ENCODE peak calls at places on chromosomes 12 and 14, in ten cellular contexts. One of them, this sample, is unnamed.

GRCh38 chr14:105116451-105117256 is 51.4 kb upstream of the GPR132 start:
- DNase-seq in fibroblast of the aortic adventitia: no peak
- DNase-seq in tibial artery: no peak
- DNase-seq in AG09319: no peak
- DNase-seq in A549: no peak
- DNase-seq in fibroblast of lung: no peak
- DNase-seq in ovary: no peak
- DNase-seq in heart left ventricle: peak; percentile 5
- DNase-seq in WTC11: no peak
- DNase-seq in GM10248: no peak
- DNase-seq in this sample: no peak

GRCh38 chr12:6639151-6639773 is 3.5 kb upstream of the LPAR5 start:
- DNase-seq in heart left ventricle: no peak
- DNase-seq in WTC11: no peak
- DNase-seq in ovary: no peak
- DNase-seq in tibial artery: no peak
- DNase-seq in AG09319: no peak
- DNase-seq in fibroblast of the aortic adventitia: no peak
- DNase-seq in GM10248: no peak
- DNase-seq in A549: no peak
- DNase-seq in fibroblast of lung: no peak
- DNase-seq in this sample: no peak

GRCh38 chr12:48135027-48135426 is 15.9 kb downstream of the PFKM start:
- DNase-seq in tibial artery: no peak
- DNase-seq in A549: no peak
- DNase-seq in WTC11: no peak
- DNase-seq in ovary: no peak
- DNase-seq in heart left ventricle: no peak
- DNase-seq in GM10248: no peak
- DNase-seq in fibroblast of lung: no peak
- DNase-seq in AG09319: no peak
- DNase-seq in fibroblast of the aortic adventitia: no peak
- DNase-seq in this sample: no peak

GRCh38 chr12:19382111-19382526 is 57.2 kb upstream of the AEBP2 start:
- DNase-seq in heart left ventricle: no peak
- DNase-seq in ovary: no peak
- DNase-seq in WTC11: no peak
- DNase-seq in fibroblast of lung: peak; percentile 62
- DNase-seq in A549: peak; percentile 88
- DNase-seq in AG09319: peak; percentile 36
- DNase-seq in GM10248: peak; percentile 63
- DNase-seq in tibial artery: no peak
- DNase-seq in fibroblast of the aortic adventitia: peak; percentile 85
- DNase-seq in this sample: peak; percentile 73

GRCh38 chr12:57309420-57309819 is 58.4 kb upstream of the STAC3 start:
- DNase-seq in ovary: no peak
- DNase-seq in A549: peak; percentile 43
- DNase-seq in heart left ventricle: no peak
- DNase-seq in WTC11: no peak
- DNase-seq in GM10248: no peak
- DNase-seq in AG09319: no peak
- DNase-seq in fibroblast of lung: peak; percentile 39
- DNase-seq in fibroblast of the aortic adventitia: peak; percentile 45
- DNase-seq in tibial artery: no peak
- DNase-seq in this sample: no peak

GRCh38 chr12:79373896-79374499 is 316.8 kb downstream of the PAWR start:
- DNase-seq in tibial artery: no peak
- DNase-seq in AG09319: no peak
- DNase-seq in WTC11: peak; percentile 61
- DNase-seq in A549: peak; percentile 62
- DNase-seq in fibroblast of the aortic adventitia: peak; percentile 35
- DNase-seq in ovary: peak; percentile 25
- DNase-seq in GM10248: peak; percentile 17
- DNase-seq in heart left ventricle: no peak
- DNase-seq in fibroblast of lung: peak; percentile 41
- DNase-seq in this sample: peak; percentile 18

GRCh38 chr14:60805881-60806569 is 71.5 kb downstream of the MNAT1 start:
- DNase-seq in ovary: no peak
- DNase-seq in WTC11: no peak
- DNase-seq in heart left ventricle: no peak
- DNase-seq in GM10248: no peak
- DNase-seq in tibial artery: no peak
- DNase-seq in fibroblast of the aortic adventitia: peak; percentile 81
- DNase-seq in A549: no peak
- DNase-seq in AG09319: peak; percentile 39
- DNase-seq in fibroblast of lung: peak; percentile 36
- DNase-seq in this sample: no peak

GRCh38 chr12:57460457-57461325 is 1.1 kb downstream of the GLI1 start:
- DNase-seq in tibial artery: no peak
- DNase-seq in A549: peak; percentile 85
- DNase-seq in heart left ventricle: no peak
- DNase-seq in GM10248: no peak
- DNase-seq in fibroblast of lung: no peak
- DNase-seq in ovary: peak; percentile 53
- DNase-seq in WTC11: peak; percentile 81
- DNase-seq in fibroblast of the aortic adventitia: no peak
- DNase-seq in AG09319: no peak
- DNase-seq in this sample: peak; percentile 48

GRCh38 chr12:104166465-104166864 is 28.5 kb upstream of the NFYB start:
- DNase-seq in tibial artery: no peak
- DNase-seq in A549: no peak
- DNase-seq in fibroblast of the aortic adventitia: peak; percentile 78
- DNase-seq in heart left ventricle: peak; percentile 24
- DNase-seq in AG09319: no peak
- DNase-seq in GM10248: no peak
- DNase-seq in fibroblast of lung: peak; percentile 56
- DNase-seq in ovary: no peak
- DNase-seq in WTC11: no peak
- DNase-seq in this sample: no peak

DNA sequence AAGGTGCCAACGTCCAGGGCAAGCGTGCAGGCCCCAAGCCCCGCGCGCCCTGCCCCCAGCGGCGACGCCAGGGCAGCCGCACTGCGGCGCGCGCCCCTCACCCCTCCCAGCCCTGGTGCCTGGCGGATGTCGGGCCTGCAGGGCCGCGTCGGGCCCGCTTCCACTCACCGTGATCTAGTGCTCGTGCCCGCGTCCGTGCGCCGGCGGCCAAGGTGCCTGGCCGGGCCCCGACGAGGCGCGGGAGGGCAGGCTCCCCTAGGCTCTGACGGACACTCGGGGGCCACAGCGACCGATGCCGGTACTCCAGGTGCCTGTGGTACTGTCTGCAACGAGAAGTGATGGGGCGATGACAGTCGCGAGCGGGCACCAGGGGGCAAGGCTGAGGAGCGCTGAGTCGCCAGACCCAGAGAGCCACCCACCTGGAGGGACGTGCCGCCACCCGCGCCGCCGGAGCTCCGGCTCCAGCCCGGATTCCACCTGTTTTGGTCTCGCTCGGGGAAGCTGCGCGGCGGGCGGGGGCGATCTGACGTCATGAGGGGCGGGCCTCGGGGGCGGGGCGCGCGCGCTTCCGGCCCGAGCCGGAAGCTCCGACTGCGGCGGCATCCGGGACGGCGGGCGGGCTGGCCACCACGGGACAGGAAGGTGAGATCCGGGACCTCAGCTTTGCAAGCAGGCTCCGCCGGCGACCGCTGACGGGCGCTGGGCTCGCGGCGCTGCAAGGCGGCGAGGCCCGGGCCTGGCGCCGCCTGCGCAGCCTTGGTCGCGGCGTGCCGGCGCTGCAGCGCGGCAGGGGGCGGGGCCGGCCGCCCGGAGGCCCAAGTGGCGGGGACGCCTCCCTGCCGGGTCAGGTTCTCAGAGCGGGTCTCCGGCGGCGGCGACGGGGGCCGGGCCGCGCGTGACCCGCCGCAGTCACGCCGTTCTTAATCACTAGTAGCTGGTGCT is at the start of the genes LYSET and MOAP1:
- DNase-seq in tibial artery: peak; percentile 94
- DNase-seq in fibroblast of the aortic adventitia: peak; percentile 68
- DNase-seq in ovary: peak; percentile 89
- DNase-seq in heart left ventricle: peak; percentile 91
- DNase-seq in fibroblast of lung: peak; percentile 74
- DNase-seq in AG09319: peak; percentile 44
- DNase-seq in GM10248: peak; percentile 94
- DNase-seq in WTC11: peak; percentile 89
- DNase-seq in A549: peak; percentile 88
- DNase-seq in this sample: peak; percentile 96
- TF ChIP-seq CTCF in tibial artery: peak; percentile 30
- TF ChIP-seq CTCF in fibroblast of the aortic adventitia: no peak
- TF ChIP-seq CTCF in ovary: no peak
- TF ChIP-seq CTCF in heart left ventricle: no peak
- TF ChIP-seq CTCF in fibroblast of lung: no peak
- TF ChIP-seq CTCF in AG09319: no peak
- TF ChIP-seq CTCF in GM10248: peak; percentile 27
- TF ChIP-seq CTCF in WTC11: no peak
- TF ChIP-seq CTCF in A549: no peak
- TF ChIP-seq CTCF in this sample: peak; percentile 26

GRCh38 chr12:91989143-91989542 is 156.5 kb downstream of the BTG1 start:
- DNase-seq in ovary: no peak
- DNase-seq in tibial artery: no peak
- DNase-seq in WTC11: no peak
- DNase-seq in heart left ventricle: no peak
- DNase-seq in fibroblast of lung: no peak
- DNase-seq in AG09319: no peak
- DNase-seq in fibroblast of the aortic adventitia: no peak
- DNase-seq in A549: no peak
- DNase-seq in GM10248: no peak
- DNase-seq in this sample: no peak

GRCh38 chr12:91993287-91994028 is 152.2 kb downstream of the BTG1 start:
- DNase-seq in fibroblast of the aortic adventitia: peak; percentile 40
- DNase-seq in tibial artery: no peak
- DNase-seq in GM10248: no peak
- DNase-seq in WTC11: no peak
- DNase-seq in fibroblast of lung: no peak
- DNase-seq in ovary: no peak
- DNase-seq in AG09319: no peak
- DNase-seq in heart left ventricle: no peak
- DNase-seq in A549: no peak
- DNase-seq in this sample: no peak

GRCh38 chr12:91990525-91990924 is 155.1 kb downstream of the BTG1 start:
- DNase-seq in ovary: no peak
- DNase-seq in heart left ventricle: no peak
- DNase-seq in tibial artery: no peak
- DNase-seq in fibroblast of the aortic adventitia: peak; percentile 60
- DNase-seq in WTC11: no peak
- DNase-seq in A549: no peak
- DNase-seq in GM10248: no peak
- DNase-seq in fibroblast of lung: peak; percentile 29
- DNase-seq in AG09319: no peak
- DNase-seq in this sample: no peak

GRCh38 chr12:91994208-91994797 is 151.3 kb downstream of the BTG1 start:
- DNase-seq in heart left ventricle: no peak
- DNase-seq in GM10248: no peak
- DNase-seq in WTC11: no peak
- DNase-seq in tibial artery: no peak
- DNase-seq in AG09319: no peak
- DNase-seq in ovary: no peak
- DNase-seq in A549: no peak
- DNase-seq in fibroblast of lung: no peak
- DNase-seq in fibroblast of the aortic adventitia: no peak
- DNase-seq in this sample: no peak

DNA sequence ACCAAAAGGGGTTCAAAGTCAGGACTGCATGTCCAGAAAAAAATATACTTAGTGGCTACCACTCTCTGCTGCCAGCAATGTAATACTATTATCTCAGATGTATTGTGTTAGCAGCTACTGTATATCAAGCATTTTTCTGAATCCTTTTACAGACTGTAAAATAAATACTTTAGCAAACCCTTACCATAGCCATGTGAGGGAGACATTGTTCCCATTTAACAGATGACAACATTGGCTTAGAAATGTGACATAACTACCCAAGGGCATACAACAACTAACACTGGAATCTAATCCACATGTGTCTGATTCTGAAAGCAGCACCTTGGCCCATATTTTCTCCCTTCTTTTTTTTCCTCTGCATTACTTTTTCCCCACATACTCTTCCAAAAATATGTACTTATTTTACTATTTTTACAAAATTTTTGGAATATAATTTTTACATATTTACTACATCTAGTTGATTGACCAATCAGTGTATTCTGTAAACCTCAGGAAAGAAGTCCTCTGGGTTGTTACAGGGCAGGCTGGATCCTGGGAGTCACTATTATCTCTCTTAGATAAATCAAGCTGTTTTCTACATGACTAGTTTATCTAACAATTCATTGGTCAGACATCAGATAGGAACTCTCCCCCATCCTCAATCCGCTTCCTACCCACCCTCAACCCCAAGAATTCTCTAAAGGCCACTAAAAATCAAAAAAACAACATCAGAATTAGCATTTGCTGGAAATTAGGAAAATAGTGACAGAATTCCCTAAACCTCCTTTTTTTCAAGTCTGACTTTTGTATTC is 154.1 kb downstream of the BTG1 start:
- DNase-seq in tibial artery: no peak
- DNase-seq in fibroblast of the aortic adventitia: peak; percentile 34
- DNase-seq in WTC11: no peak
- DNase-seq in heart left ventricle: no peak
- DNase-seq in GM10248: peak; percentile 26
- DNase-seq in A549: peak; percentile 33
- DNase-seq in ovary: no peak
- DNase-seq in fibroblast of lung: peak; percentile 28
- DNase-seq in AG09319: no peak
- DNase-seq in this sample: peak; percentile 35
- TF ChIP-seq CTCF in tibial artery: no peak
- TF ChIP-seq CTCF in fibroblast of the aortic adventitia: no peak
- TF ChIP-seq CTCF in WTC11: no peak
- TF ChIP-seq CTCF in heart left ventricle: no peak
- TF ChIP-seq CTCF in GM10248: peak; percentile 27
- TF ChIP-seq CTCF in A549: no peak
- TF ChIP-seq CTCF in ovary: no peak
- TF ChIP-seq CTCF in fibroblast of lung: no peak
- TF ChIP-seq CTCF in AG09319: no peak
- TF ChIP-seq CTCF in this sample: peak; percentile 36

GRCh38 chr14:33484264-33484663 is 466.6 kb downstream of the EGLN3 start:
- DNase-seq in heart left ventricle: no peak
- DNase-seq in AG09319: no peak
- DNase-seq in tibial artery: no peak
- DNase-seq in GM10248: no peak
- DNase-seq in WTC11: no peak
- DNase-seq in fibroblast of the aortic adventitia: no peak
- DNase-seq in fibroblast of lung: no peak
- DNase-seq in ovary: no peak
- DNase-seq in A549: no peak
- DNase-seq in this sample: no peak
- TF ChIP-seq CTCF in heart left ventricle: no peak
- TF ChIP-seq CTCF in AG09319: no peak
- TF ChIP-seq CTCF in tibial artery: no peak
- TF ChIP-seq CTCF in GM10248: no peak
- TF ChIP-seq CTCF in WTC11: no peak
- TF ChIP-seq CTCF in fibroblast of the aortic adventitia: no peak
- TF ChIP-seq CTCF in fibroblast of lung: no peak
- TF ChIP-seq CTCF in ovary: no peak
- TF ChIP-seq CTCF in A549: no peak
- TF ChIP-seq CTCF in this sample: no peak

DNA sequence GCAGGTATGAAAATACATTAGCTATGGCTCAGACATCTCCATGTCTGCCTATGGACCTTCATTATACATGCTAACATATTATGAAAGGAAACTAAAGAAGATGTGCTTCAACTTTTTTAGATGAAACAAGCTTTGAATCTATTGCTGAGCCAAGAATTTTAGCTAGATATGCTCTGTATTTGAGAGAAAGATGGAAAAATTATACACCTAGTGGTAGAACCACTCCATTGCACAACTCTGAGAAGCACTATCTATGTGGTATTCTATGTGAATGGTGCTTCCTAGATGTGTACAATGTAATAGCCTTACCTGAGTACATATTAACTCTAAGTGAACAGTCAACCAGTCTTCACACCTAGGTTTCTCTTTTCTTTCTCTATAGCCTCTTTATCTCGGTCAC is 17.3 kb downstream of the EPYC start:
- DNase-seq in GM10248: no peak
- DNase-seq in fibroblast of the aortic adventitia: no peak
- DNase-seq in A549: no peak
- DNase-seq in ovary: no peak
- DNase-seq in fibroblast of lung: no peak
- DNase-seq in tibial artery: no peak
- DNase-seq in heart left ventricle: no peak
- DNase-seq in WTC11: no peak
- DNase-seq in AG09319: no peak
- DNase-seq in this sample: no peak
- TF ChIP-seq CTCF in GM10248: no peak
- TF ChIP-seq CTCF in fibroblast of the aortic adventitia: peak; percentile 20
- TF ChIP-seq CTCF in A549: no peak
- TF ChIP-seq CTCF in ovary: no peak
- TF ChIP-seq CTCF in fibroblast of lung: no peak
- TF ChIP-seq CTCF in tibial artery: no peak
- TF ChIP-seq CTCF in heart left ventricle: no peak
- TF ChIP-seq CTCF in WTC11: no peak
- TF ChIP-seq CTCF in AG09319: no peak
- TF ChIP-seq CTCF in this sample: no peak

This sample was measured in GM13977.